ENCODE peak calls at places on chromosomes 12 and 14, in four cellular contexts. B is LoVo; J is effector memory CD8-positive, alpha-beta T cell; E is stimulated activated CD8-positive, alpha-beta memory T cell treated with anti-CD3 and anti-CD28 coated beads, Interleukin-2, amount 100 ng/mL, for 1 hour. H is an unnamed sample.

GRCh38 chr12:24909667-24910066 is 39.2 kb downstream of the BCAT1 start:
- DNase-seq in B (peak), J (no peak), E (no peak), H (peak)

GRCh38 chr12:107282628-107283027 is 189.3 kb upstream of the CRY1 start:
- DNase-seq in B (no peak), J (no peak), E (no peak), H (no peak)

GRCh38 chr14:94041551-94042346 is 15.6 kb downstream of the OTUB2 start:
- DNase-seq in B (no peak), J (no peak), E (no peak), H (no peak)

GRCh38 chr14:92135269-92135668 is 13.5 kb downstream of the CPSF2 start:
- DNase-seq in B (no peak), J (no peak), E (no peak), H (no peak)

GRCh38 chr12:70709022-70709421 is 71.8 kb upstream of the PTPRB start:
- DNase-seq in B (no peak), J (no peak), E (no peak), H (no peak)

GRCh38 chr14:42980419-42980818 is 1373.7 kb downstream of the LRFN5 start:
- DNase-seq in B (no peak), J (no peak), E (no peak), H (no peak)

GRCh38 chr14:69059658-69060648 is 80.9 kb upstream of the ACTN1 start:
- DNase-seq in B (no peak), J (no peak), E (no peak), H (no peak)

GRCh38 chr12:95623554-95624170 is 72.4 kb upstream of the USP44 start:
- DNase-seq in B (peak), J (no peak), E (no peak), H (peak)

GRCh38 chr12:40917561-40917960 is 225.3 kb downstream of the CNTN1 start:
- DNase-seq in B (no peak), J (no peak), E (no peak), H (no peak)

GRCh38 chr12:109888179-109889020 is 8.1 kb upstream of the GLTP start:
- DNase-seq in B (peak), J (peak), E (no peak), H (peak)

GRCh38 chr12:95446511-95446910 is 27.4 kb upstream of the METAP2 start:
- DNase-seq in B (no peak), J (no peak), E (no peak), H (peak)

GRCh38 chr12:95480230-95480629 is 6.3 kb downstream of the METAP2 start:
- DNase-seq in B (no peak), J (no peak), E (no peak), H (no peak)

GRCh38 chr12:104721065-104721458 is 237.0 kb downstream of the SLC41A2 start:
- DNase-seq in B (no peak), J (no peak), E (no peak), H (no peak)

GRCh38 chr14:76958020-76958965 is 70.2 kb downstream of the IRF2BPL start:
- DNase-seq in B (no peak), J (no peak), E (no peak), H (no peak)

GRCh38 chr14:59028476-59029202 is 159.8 kb upstream of the DAAM1 start:
- DNase-seq in B (peak), J (no peak), E (no peak), H (no peak)

GRCh38 chr12:75444444-75445136 is 36.0 kb upstream of the GLIPR1 start:
- DNase-seq in B (no peak), J (no peak), E (no peak), H (no peak)

GRCh38 chr12:2893007-2893406 is 2.3 kb downstream of the TULP3 start:
- DNase-seq in B (peak), J (no peak), E (no peak), H (peak)

GRCh38 chr12:92382383-92382878 is 236.8 kb upstream of the BTG1 start:
- DNase-seq in B (no peak), J (no peak), E (no peak), H (no peak)

GRCh38 chr14:72129283-72129682 is 197.1 kb downstream of the RGS6 start:
- DNase-seq in B (no peak), J (no peak), E (no peak), H (no peak)

GRCh38 chr12:30926243-30927209 is at the start of gene TSPAN11:
- DNase-seq in B (no peak), J (no peak), E (no peak), H (peak)

GRCh38 chr12:89247962-89248361 is 104.3 kb downstream of the DUSP6 start:
- DNase-seq in B (no peak), J (no peak), E (no peak), H (no peak)

GRCh38 chr14:104677506-104678332 is 11.7 kb upstream of the INF2 start:
- DNase-seq in B (no peak), J (peak), E (no peak), H (peak)

GRCh38 chr12:75892779-75893408 is 138.7 kb downstream of the PHLDA1 start:
- DNase-seq in B (peak), J (no peak), E (no peak), H (no peak)

GRCh38 chr12:124622764-124623163 is 55.4 kb upstream of the NCOR2 start:
- DNase-seq in B (no peak), J (no peak), E (no peak), H (no peak)

H was measured in tibial nerve.